ENCODE peak calls at places on chromosomes 2 and 18, in four cellular contexts. A is fibroblast of the conjunctiva, N is Ammon's horn, V is AML-193. F is an unnamed sample.

GRCh38 chr2:108960006-108960405 is 29.0 kb downstream of the EDAR start:
- DNase-seq in A (no peak), N (no peak), V (no peak), F (peak)

GRCh38 chr2:157787364-157787938 is 88.7 kb downstream of the ACVR1 start:
- DNase-seq in A (no peak), N (no peak), V (no peak), F (peak)

GRCh38 chr2:176126929-176127768 is 2.4 kb upstream of the HOXD8 start:
- DNase-seq in A (peak), N (peak), V (peak), F (no peak)

GRCh38 chr2:7430869-7431641 is 513.8 kb downstream of the RNF144A start:
- DNase-seq in A (no peak), N (peak), V (peak), F (peak)

GRCh38 chr2:226796840-226797288 is 2.8 kb downstream of the IRS1 start:
- DNase-seq in A (no peak), N (peak), V (no peak), F (peak)

GRCh38 chr2:126614529-126615279 is 41.3 kb upstream of the GYPC start:
- DNase-seq in A (no peak), N (no peak), V (no peak), F (no peak)

GRCh38 chr2:233871432-233871831 is 3.2 kb upstream of the MSL3B start:
- DNase-seq in A (no peak), N (no peak), V (no peak), F (no peak)

GRCh38 chr18:8654482-8655451 is 45.5 kb downstream of the RAB12 start:
- DNase-seq in A (no peak), N (no peak), V (peak), F (peak)

GRCh38 chr2:221527759-221528444 is 44.2 kb downstream of the EPHA4 start:
- DNase-seq in A (no peak), N (no peak), V (no peak), F (no peak)

GRCh38 chr2:157413342-157414035 is 30.4 kb downstream of the CYTIP start:
- DNase-seq in A (no peak), N (no peak), V (no peak), F (no peak)

GRCh38 chr18:77653792-77654191 is 404.1 kb downstream of the GALR1 start:
- DNase-seq in A (no peak), N (no peak), V (no peak), F (no peak)

GRCh38 chr2:217900010-217900779 is 102.6 kb downstream of the TNS1 start:
- DNase-seq in A (no peak), N (no peak), V (no peak), F (peak)

GRCh38 chr2:64866797-64867196 is 122.4 kb upstream of the SLC1A4 start:
- DNase-seq in A (peak), N (peak), V (no peak), F (no peak)

GRCh38 chr18:58254873-58255511 is 211.0 kb downstream of the NEDD4L start:
- DNase-seq in A (no peak), N (no peak), V (no peak), F (peak)

GRCh38 chr2:144582651-144583361 is 62.9 kb upstream of the ZEB2 start:
- DNase-seq in A (no peak), N (no peak), V (no peak), F (peak)

GRCh38 chr18:8031496-8031895 is 464.4 kb downstream of the PTPRM start:
- DNase-seq in A (no peak), N (no peak), V (no peak), F (no peak)

GRCh38 chr2:101790856-101791255 is 93.3 kb downstream of the MAP4K4 start:
- DNase-seq in A (peak), N (no peak), V (no peak), F (no peak)

GRCh38 chr18:63161728-63162195 is 157.8 kb downstream of the BCL2 start:
- DNase-seq in A (peak), N (peak), V (peak), F (no peak)

GRCh38 chr2:165357758-165358157 is 111.7 kb upstream of the CSRNP3 start:
- DNase-seq in A (peak), N (peak), V (no peak), F (peak)

GRCh38 chr2:29810956-29811355 is 110.4 kb downstream of the ALK start:
- DNase-seq in A (no peak), N (no peak), V (no peak), F (peak)

GRCh38 chr2:161077367-161078210 is 82.6 kb upstream of the TANK start:
- DNase-seq in A (no peak), N (peak), V (peak), F (no peak)

GRCh38 chr2:101837354-101837753 is 139.8 kb downstream of the MAP4K4 start:
- DNase-seq in A (no peak), N (no peak), V (no peak), F (no peak)

GRCh38 chr18:68991281-68991680 is 193.4 kb downstream of the CCDC102B start:
- DNase-seq in A (peak), N (peak), V (no peak), F (peak)

GRCh38 chr2:12397861-12398260 is 318.9 kb upstream of the TRIB2 start:
- DNase-seq in A (no peak), N (no peak), V (no peak), F (no peak)

GRCh38 chr2:172200495-172201085 is 97.9 kb upstream of the DLX2 start:
- DNase-seq in A (peak), N (no peak), V (peak), F (peak)